ENCODE peak calls at places on chromosome 3, in five cellular contexts. R, G, C, K and W are unnamed samples.

GRCh38 chr3:153138267-153139210 is 23.5 kb upstream of the RAP2B start:
- DNase-seq in R (no peak), G (peak), C (no peak), K (no peak), W (peak)

GRCh38 chr3:110579841-110580550 is 491.6 kb upstream of the NECTIN3 start:
- DNase-seq in R (no peak), G (no peak), C (no peak), K (no peak), W (no peak)

GRCh38 chr3:151085889-151086483 is 522 bp downstream of the MED12L start:
- DNase-seq in R (peak), G (no peak), C (peak), K (no peak), W (no peak)

GRCh38 chr3:105827959-105828358 is 40.9 kb downstream of the CBLB start:
- DNase-seq in R (no peak), G (peak), C (no peak), K (no peak), W (peak)

GRCh38 chr3:59605318-59605717 is 555.5 kb upstream of the CFAP20DC start:
- DNase-seq in R (peak), G (no peak), C (peak), K (no peak), W (no peak)

GRCh38 chr3:123122525-123123315 is 55.9 kb downstream of the PDIA5 start:
- DNase-seq in R (no peak), G (no peak), C (no peak), K (no peak), W (no peak)

GRCh38 chr3:120741320-120741719 is 996 bp downstream of the RABL3 start:
- DNase-seq in R (no peak), G (no peak), C (no peak), K (no peak), W (no peak)

GRCh38 chr3:51392301-51393095 is 1.4 kb downstream of the RBM15B start:
- DNase-seq in R (no peak), G (no peak), C (no peak), K (no peak), W (no peak)

GRCh38 chr3:110568246-110568645 is 503.4 kb upstream of the NECTIN3 start:
- DNase-seq in R (no peak), G (no peak), C (no peak), K (no peak), W (peak)

GRCh38 chr3:193240436-193240849 is 579 bp upstream of the PLAAT1 start:
- DNase-seq in R (no peak), G (no peak), C (no peak), K (no peak), W (no peak)

GRCh38 chr3:12017487-12017886 is 13.3 kb downstream of the SYN2 start:
- DNase-seq in R (no peak), G (no peak), C (no peak), K (no peak), W (no peak)

GRCh38 chr3:10552631-10552943 is 47.2 kb upstream of the ATP2B2 start:
- DNase-seq in R (no peak), G (no peak), C (no peak), K (no peak), W (no peak)

GRCh38 chr3:127467386-127467785 is 123.1 kb downstream of the TPRA1 start:
- DNase-seq in R (no peak), G (no peak), C (no peak), K (no peak), W (no peak)

GRCh38 chr3:71309342-71309741 is 274.2 kb downstream of the FOXP1 start:
- DNase-seq in R (no peak), G (no peak), C (no peak), K (no peak), W (no peak)

GRCh38 chr3:43435706-43436105 is 149.4 kb downstream of the SNRK start:
- DNase-seq in R (no peak), G (no peak), C (no peak), K (no peak), W (no peak)

GRCh38 chr3:27201435-27201966 is 167.7 kb downstream of the NEK10 start:
- DNase-seq in R (no peak), G (peak), C (no peak), K (no peak), W (no peak)

GRCh38 chr3:33137691-33138090 is 23.9 kb downstream of the CRTAP start:
- DNase-seq in R (no peak), G (no peak), C (no peak), K (no peak), W (no peak)

GRCh38 chr3:98732239-98733054 is 30.7 kb upstream of the ST3GAL6 start:
- DNase-seq in R (peak), G (no peak), C (peak), K (no peak), W (no peak)

GRCh38 chr3:11384074-11384473 is 111.9 kb downstream of the ATG7 start:
- DNase-seq in R (no peak), G (no peak), C (no peak), K (no peak), W (no peak)